ENCODE peak calls at places on chromosomes 13 and 19, in nine cellular contexts. K is PC-9, B is DND-41, X is K562, Q is mammary epithelial cell, Y is GM23248, D is IMR-90, Z is OCI-LY7, F is HepG2. L is an unnamed sample. For H4K20me1, the result is how much of the 10 kb centered on the place peaks cover.

GRCh38 chr19:32814046-32814445 is 55.5 kb downstream of the SLC7A9 start:
- DNase-seq in Y (peak), Q (no peak), X (no peak), Z (no peak), B (no peak), K (no peak), F (no peak), D (no peak), L (no peak)

GRCh38 chr13:106610511-106610910 is 42.6 kb upstream of the ARGLU1 start:
- DNase-seq in Y (peak), X (no peak), K (no peak), Q (peak), Z (no peak), F (no peak), B (no peak), D (peak), L (peak)

GRCh38 chr19:43618921-43619261 is 538 bp downstream of the ZNF428 start:
- DNase-seq in Q (no peak), F (peak), B (peak), X (peak), D (peak), K (no peak), Y (peak), Z (peak), L (no peak)

GRCh38 chr13:48232420-48233096 is 448 bp upstream of the ITM2B start:
- DNase-seq in Y (peak), D (no peak), X (peak), Q (no peak), F (peak), Z (no peak), B (no peak), K (peak), L (no peak)

GRCh38 chr13:24270639-24271131 is 38.7 kb upstream of the C1QTNF9 start:
- DNase-seq in D (peak), Y (peak), K (peak), Z (no peak), F (peak), B (peak), X (no peak), Q (peak), L (peak)

GRCh38 chr13:50678464-50679162 is 164.9 kb downstream of the DLEU7 start:
- DNase-seq in Y (peak), D (peak), Q (peak), B (no peak), K (peak), X (peak), F (no peak), Z (no peak), L (peak)

GRCh38 chr19:18063463-18063862 is 23.3 kb downstream of the IL12RB1 start:
- DNase-seq in F (peak), Q (peak), Z (no peak), D (no peak), B (no peak), Y (no peak), K (no peak), X (peak), L (no peak)

GRCh38 chr19:18603255-18603957 is 3.2 kb downstream of the CRLF1 start:
- DNase-seq in X (peak), B (no peak), D (no peak), Z (no peak), Q (no peak), Y (peak), F (no peak), K (no peak), L (peak)

GRCh38 chr19:30479231-30479630 is 107.0 kb downstream of the ZNF536 start:
- DNase-seq in D (no peak), F (no peak), Y (peak), Q (no peak), K (no peak), Z (no peak), X (no peak), B (no peak), L (no peak)

GRCh38 chr13:21707586-21707985 is 36.7 kb downstream of the FGF9 start:
- DNase-seq in D (no peak), B (no peak), F (no peak), Z (no peak), Q (no peak), K (no peak), X (no peak), Y (no peak), L (no peak)

GRCh38 chr19:6324757-6325156 is 8.7 kb downstream of the ACER1 start:
- DNase-seq in K (no peak), X (no peak), D (no peak), Z (no peak), B (no peak), F (no peak), Q (no peak), Y (no peak), L (no peak)

GRCh38 chr19:46834121-46834520 is 16.5 kb downstream of the AP2S1 start:
- DNase-seq in B (no peak), Z (no peak), F (no peak), Q (no peak), D (no peak), K (no peak), Y (peak), X (no peak), L (no peak)

GRCh38 chr19:35715981-35716734 is 1.6 kb upstream of the KMT2B start:
- DNase-seq in D (peak), Z (no peak), K (no peak), X (no peak), Q (no peak), B (no peak), F (peak), Y (peak), L (no peak)

GRCh38 chr19:39926170-39926755 is 8.2 kb downstream of the FCGBP start:
- DNase-seq in Q (no peak), K (peak), Z (no peak), Y (no peak), F (no peak), B (no peak), X (no peak), D (no peak), L (no peak)

GRCh38 chr13:113938246-113938645 is 35.6 kb downstream of the C13orf46 start:
- DNase-seq in Z (no peak), Q (no peak), Y (no peak), X (no peak), K (no peak), D (no peak), B (no peak), F (no peak), L (no peak)

GRCh38 chr19:6459356-6460098 is at the start of gene SLC25A23:
- DNase-seq in D (peak), Q (peak), X (peak), Y (peak), B (peak), K (peak), F (peak), Z (peak), L (peak)

GRCh38 chr13:112845511-112846144 is 123.4 kb upstream of the MCF2L start:
- DNase-seq in B (no peak), X (no peak), Q (no peak), Z (no peak), Y (no peak), F (no peak), K (no peak), D (no peak), L (no peak)

GRCh38 chr13:74129500-74130144 is 4.6 kb downstream of the KLF12 start:
- DNase-seq in B (peak), X (peak), D (no peak), Y (peak), Q (peak), Z (peak), F (no peak), K (peak), L (peak)

GRCh38 chr13:79522583-79522982 is 41.6 kb downstream of the NDFIP2 start:
- DNase-seq in F (no peak), K (no peak), Z (no peak), B (peak), Y (peak), Q (peak), D (peak), X (peak), L (peak)

GRCh38 chr19:7942981-7943443 is 454 bp downstream of the TIMM44 start:
- DNase-seq in Z (peak), B (no peak), F (peak), Q (peak), D (no peak), Y (peak), K (no peak), X (no peak), L (no peak)

GRCh38 chr13:106701810-106702341 is 133.9 kb upstream of the ARGLU1 start:
- DNase-seq in B (no peak), K (no peak), Q (no peak), Z (no peak), F (no peak), Y (no peak), X (no peak), D (no peak), L (no peak)

GRCh38 chr13:84896128-84896527 is 903.1 kb downstream of the SLITRK6 start:
- DNase-seq in Z (peak), B (peak), K (peak), Y (peak), Q (peak), F (peak), X (peak), D (peak), L (peak)

GRCh38 chr13:114173753-114174152 is 5.3 kb upstream of the CFAP97D2 start:
- DNase-seq in Y (peak), B (no peak), X (no peak), Z (no peak), K (no peak), D (peak), Q (no peak), F (no peak), L (peak)

DNA sequence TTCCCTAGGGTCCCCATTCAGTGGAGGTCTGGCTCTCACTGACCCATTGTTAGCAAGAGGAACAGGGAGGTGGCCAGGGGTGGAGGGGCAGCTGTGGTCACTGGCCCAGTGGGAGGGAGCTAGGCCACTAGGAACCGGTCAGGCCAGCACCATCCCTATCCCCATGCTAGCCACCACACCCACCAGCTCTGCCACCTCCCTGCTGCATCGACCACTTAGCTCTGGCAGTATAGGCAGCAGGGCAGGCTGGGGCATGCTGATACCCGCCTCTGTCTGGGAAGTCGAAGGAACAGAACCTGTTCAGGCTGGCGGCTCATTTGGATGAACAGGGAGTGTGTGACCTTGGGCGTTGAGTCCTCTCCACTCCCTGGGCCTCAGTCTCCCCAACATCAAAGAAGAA is 4.7 kb downstream of the PPP1R13L start:
- DNase-seq in Q (peak), X (no peak), Y (no peak), Z (no peak), K (peak), D (no peak), F (no peak), B (no peak), L (no peak)
- H4K20me1 ChIP-seq in Q (under half), X (under half), Y (under half), Z (under half), K (under half), D (under half), F (under half), B (under half), L (under half)

GRCh38 chr19:9786342-9786741 is 17.8 kb upstream of the ZNF846 start:
- DNase-seq in X (peak), Q (no peak), K (no peak), B (no peak), Z (no peak), D (no peak), F (no peak), Y (no peak), L (no peak)

GRCh38 chr19:9782282-9782681 is 13.7 kb upstream of the ZNF846 start:
- DNase-seq in Z (no peak), Q (no peak), X (no peak), Y (no peak), F (no peak), K (no peak), B (no peak), D (no peak), L (no peak)

GRCh38 chr19:9785367-9786331 is 17.1 kb upstream of the ZNF846 start:
- DNase-seq in K (peak), X (peak), Q (peak), Y (peak), Z (peak), F (peak), B (peak), D (peak), L (peak)

GRCh38 chr19:9789066-9789465 is 20.5 kb upstream of the ZNF846 start:
- DNase-seq in Q (no peak), F (no peak), Y (no peak), B (no peak), Z (no peak), K (no peak), X (peak), D (no peak), L (no peak)

DNA sequence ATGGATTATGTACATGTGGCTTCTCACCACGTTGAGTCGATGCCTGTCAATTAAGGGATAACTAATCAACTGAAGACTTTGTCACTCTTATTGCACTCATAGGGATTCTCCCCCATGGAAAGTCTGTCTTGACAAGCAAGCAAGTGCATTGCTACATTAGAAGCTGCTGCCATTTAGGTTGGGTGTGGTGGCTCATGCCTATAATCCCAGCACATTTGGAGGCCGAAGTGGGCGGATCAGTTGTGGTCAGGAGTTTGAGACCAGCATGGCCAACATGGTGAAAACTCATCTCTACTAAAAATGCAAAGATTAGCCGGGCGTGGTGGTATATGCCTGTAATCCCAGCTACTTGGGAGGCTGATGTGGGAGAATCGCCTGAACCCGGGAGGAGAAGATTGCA is 18.3 kb upstream of the ZNF846 start:
- DNase-seq in D (no peak), Q (no peak), K (no peak), F (no peak), X (peak), Z (no peak), B (no peak), Y (no peak), L (no peak)
- H4K20me1 ChIP-seq in D (under half), Q (under half), K (under half), F (under half), X (under half), Z (under half), B (under half), Y (under half), L (under half)

GRCh38 chr19:2173841-2174577 is 10.3 kb downstream of the DOT1L start:
- DNase-seq in D (no peak), B (no peak), Q (no peak), X (no peak), F (peak), Z (no peak), K (no peak), Y (no peak), L (no peak)
- H4K20me1 ChIP-seq in D (half or more), B (half or more), Q (under half), X (half or more), F (under half), Z (under half), K (under half), Y (under half), L (under half)

GRCh38 chr19:49662011-49662410 is 3.6 kb downstream of the IRF3 start:
- DNase-seq in Q (no peak), F (no peak), Y (no peak), D (no peak), X (no peak), B (no peak), Z (no peak), K (no peak), L (no peak)

GRCh38 chr19:49665301-49666119 is at the start of the genes BCL2L12 and IRF3:
- DNase-seq in Y (peak), Q (peak), D (peak), Z (peak), B (peak), F (peak), K (peak), X (peak), L (peak)

GRCh38 chr19:49664171-49665070 is 1.2 kb downstream of the IRF3 start:
- DNase-seq in Y (peak), B (peak), X (peak), Q (peak), Z (peak), D (peak), K (peak), F (peak), L (peak)

GRCh38 chr19:49660338-49660961 is 5.2 kb downstream of the IRF3 start:
- DNase-seq in B (no peak), Q (no peak), X (no peak), D (no peak), F (no peak), Y (no peak), K (no peak), Z (no peak), L (no peak)

DNA sequence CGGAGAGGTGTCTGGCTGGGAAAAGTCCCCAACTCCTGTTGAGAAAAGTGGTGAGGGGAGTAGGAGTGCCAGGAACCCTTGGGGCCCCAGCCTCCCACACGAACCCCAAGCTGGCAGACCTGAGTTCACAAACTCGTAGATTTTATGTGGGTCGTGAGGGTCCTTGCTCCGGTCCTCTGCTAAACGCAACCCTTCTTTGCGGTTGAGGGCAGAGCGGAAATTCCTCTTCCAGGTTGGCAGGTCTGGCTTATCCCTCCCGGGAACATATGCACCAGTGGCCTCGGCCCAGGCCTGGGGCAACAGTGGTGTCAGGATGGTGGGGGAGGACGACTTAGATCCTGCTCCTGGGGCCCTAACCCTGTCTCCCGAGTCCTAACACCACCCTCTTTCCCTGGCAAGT is 2.4 kb downstream of the IRF3 start:
- DNase-seq in Q (no peak), Z (no peak), X (no peak), Y (no peak), D (no peak), K (no peak), B (no peak), F (no peak), L (no peak)
- H4K20me1 ChIP-seq in Q (under half), Z (under half), X (under half), Y (under half), D (under half), K (under half), B (under half), F (under half), L (under half)

GRCh38 chr19:16582486-16583261 is 10.5 kb upstream of the SLC35E1 start:
- DNase-seq in Q (no peak), Y (no peak), Z (no peak), B (no peak), K (no peak), F (no peak), D (no peak), X (no peak), L (no peak)

GRCh38 chr19:16581971-16582343 is 9.7 kb upstream of the SLC35E1 start:
- DNase-seq in Y (peak), D (peak), F (no peak), X (no peak), Q (peak), Z (no peak), B (no peak), K (peak), L (no peak)

GRCh38 chr19:16579381-16579780 is 7.2 kb upstream of the SLC35E1 start:
- DNase-seq in Q (peak), K (no peak), B (no peak), X (no peak), Y (no peak), D (no peak), F (no peak), Z (no peak), L (no peak)

GRCh38 chr19:16584825-16585801 is 12.9 kb upstream of the SLC35E1 start:
- DNase-seq in Z (peak), D (no peak), F (no peak), Q (no peak), X (peak), K (no peak), Y (peak), B (no peak), L (no peak)

DNA sequence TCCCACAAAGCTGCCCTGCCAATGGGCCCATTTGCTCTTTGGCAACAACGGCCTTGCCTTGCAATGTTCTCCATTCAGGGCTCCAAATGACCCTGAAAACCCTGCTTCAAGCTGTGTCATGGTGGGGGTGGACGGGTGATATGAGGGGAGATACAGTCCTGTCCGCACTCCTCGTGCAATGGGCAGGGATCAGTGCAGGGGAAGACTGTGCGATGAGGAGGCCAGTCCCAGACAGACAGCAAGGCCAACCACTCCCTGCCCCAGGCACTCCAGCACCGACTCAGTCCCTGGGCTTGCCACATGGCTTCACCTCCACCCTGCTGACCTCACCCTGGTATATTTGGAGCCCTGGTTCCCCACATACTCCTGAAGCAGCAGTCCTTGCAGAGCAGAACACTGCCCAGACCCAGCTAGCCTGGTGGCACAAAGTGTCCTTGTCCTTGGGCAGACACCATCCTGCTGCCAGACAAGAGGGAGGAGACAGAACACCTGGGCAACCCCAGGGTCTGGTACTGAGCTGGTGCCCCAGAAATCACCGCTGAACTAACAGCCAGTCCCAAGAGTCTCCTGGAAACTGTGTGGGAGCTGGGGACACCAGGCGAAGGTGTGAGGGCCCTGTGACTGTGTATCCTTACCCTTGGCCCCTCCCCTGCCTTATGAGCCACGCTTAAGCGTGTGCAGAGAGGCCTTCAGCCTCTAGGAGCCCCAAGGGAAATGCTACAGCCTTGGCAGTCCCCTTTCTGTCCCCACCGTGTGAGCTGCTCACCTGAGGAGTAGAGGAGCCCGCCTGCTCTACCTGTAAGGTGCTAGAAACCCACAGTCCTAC is 9.1 kb upstream of the SLC35E1 start:
- DNase-seq in Y (peak), Q (no peak), F (no peak), X (peak), K (no peak), Z (no peak), D (no peak), B (no peak), L (no peak)
- H4K20me1 ChIP-seq in Y (under half), Q (under half), F (under half), X (under half), K (half or more), Z (under half), D (half or more), B (half or more), L (under half)